ENCODE peak calls at places on chromosomes 12 and 14, in five cellular contexts. One of them, this sample, is unnamed.

GRCh38 chr12:51626629-51627028 is 35.6 kb downstream of the SCN8A start:
- DNase-seq in IMR-90: no peak
- DNase-seq in GM12878: no peak
- DNase-seq in SK-N-SH: no peak
- DNase-seq in HepG2: no peak
- DNase-seq in this sample: no peak

GRCh38 chr14:30291216-30291615 is 267.7 kb upstream of the G2E3 start:
- DNase-seq in IMR-90: peak
- DNase-seq in GM12878: no peak
- DNase-seq in SK-N-SH: no peak
- DNase-seq in HepG2: no peak
- DNase-seq in this sample: no peak

GRCh38 chr12:9649532-9649940 is 20.0 kb upstream of the CLEC2D start:
- DNase-seq in IMR-90: no peak
- DNase-seq in GM12878: peak
- DNase-seq in SK-N-SH: no peak
- DNase-seq in HepG2: no peak
- DNase-seq in this sample: peak

GRCh38 chr12:66269757-66270383 is 32.4 kb upstream of the HELB start:
- DNase-seq in IMR-90: peak
- DNase-seq in GM12878: peak
- DNase-seq in SK-N-SH: peak
- DNase-seq in HepG2: peak
- DNase-seq in this sample: peak

GRCh38 chr12:119409043-119409442 is 74.5 kb downstream of the CCDC60 start:
- DNase-seq in IMR-90: no peak
- DNase-seq in GM12878: no peak
- DNase-seq in SK-N-SH: no peak
- DNase-seq in HepG2: no peak
- DNase-seq in this sample: no peak

GRCh38 chr14:99612737-99613330 is 8.8 kb upstream of the CCDC85C start:
- DNase-seq in IMR-90: peak
- DNase-seq in GM12878: no peak
- DNase-seq in SK-N-SH: no peak
- DNase-seq in HepG2: no peak
- DNase-seq in this sample: no peak

GRCh38 chr14:100690672-100691071 is 36.0 kb upstream of the DLK1 start:
- DNase-seq in IMR-90: no peak
- DNase-seq in GM12878: no peak
- DNase-seq in SK-N-SH: no peak
- DNase-seq in HepG2: no peak
- DNase-seq in this sample: no peak

GRCh38 chr12:26786491-26787124 is 46.4 kb downstream of the ITPR2 start:
- DNase-seq in IMR-90: peak
- DNase-seq in GM12878: no peak
- DNase-seq in SK-N-SH: no peak
- DNase-seq in HepG2: no peak
- DNase-seq in this sample: no peak

GRCh38 chr12:67519824-67520433 is 128.6 kb upstream of the DYRK2 start:
- DNase-seq in IMR-90: no peak
- DNase-seq in GM12878: no peak
- DNase-seq in SK-N-SH: no peak
- DNase-seq in HepG2: no peak
- DNase-seq in this sample: no peak

GRCh38 chr12:108337235-108338223 is 1.6 kb downstream of the CMKLR1 start:
- DNase-seq in IMR-90: peak
- DNase-seq in GM12878: no peak
- DNase-seq in SK-N-SH: peak
- DNase-seq in HepG2: peak
- DNase-seq in this sample: peak

GRCh38 chr12:58503731-58504520 is 416.4 kb downstream of the LRIG3 start:
- DNase-seq in IMR-90: peak
- DNase-seq in GM12878: no peak
- DNase-seq in SK-N-SH: no peak
- DNase-seq in HepG2: no peak
- DNase-seq in this sample: no peak

GRCh38 chr12:57188090-57188425 is 28.5 kb upstream of the NXPH4 start:
- DNase-seq in IMR-90: no peak
- DNase-seq in GM12878: no peak
- DNase-seq in SK-N-SH: no peak
- DNase-seq in HepG2: no peak
- DNase-seq in this sample: no peak

GRCh38 chr14:98582276-98582675 is 689.7 kb downstream of the BCL11B start:
- DNase-seq in IMR-90: no peak
- DNase-seq in GM12878: no peak
- DNase-seq in SK-N-SH: no peak
- DNase-seq in HepG2: no peak
- DNase-seq in this sample: no peak

GRCh38 chr12:26319511-26319910 is 124.1 kb downstream of the SSPN start:
- DNase-seq in IMR-90: peak
- DNase-seq in GM12878: no peak
- DNase-seq in SK-N-SH: no peak
- DNase-seq in HepG2: peak
- DNase-seq in this sample: no peak

GRCh38 chr14:86961106-86961716 is 1031.8 kb downstream of the GALC start:
- DNase-seq in IMR-90: peak
- DNase-seq in GM12878: no peak
- DNase-seq in SK-N-SH: peak
- DNase-seq in HepG2: peak
- DNase-seq in this sample: peak

GRCh38 chr12:123134265-123134664 is 16.6 kb downstream of the PITPNM2 start:
- DNase-seq in IMR-90: no peak
- DNase-seq in GM12878: no peak
- DNase-seq in SK-N-SH: no peak
- DNase-seq in HepG2: no peak
- DNase-seq in this sample: no peak

GRCh38 chr12:54385251-54385914 is 850 bp upstream of the ZNF385A start:
- DNase-seq in IMR-90: no peak
- DNase-seq in GM12878: no peak
- DNase-seq in SK-N-SH: peak
- DNase-seq in HepG2: no peak
- DNase-seq in this sample: no peak

GRCh38 chr12:92403210-92404175 is 257.8 kb upstream of the BTG1 start:
- DNase-seq in IMR-90: no peak
- DNase-seq in GM12878: peak
- DNase-seq in SK-N-SH: no peak
- DNase-seq in HepG2: no peak
- DNase-seq in this sample: peak

GRCh38 chr12:83140135-83140534 is 453.4 kb downstream of the TMTC2 start:
- DNase-seq in IMR-90: no peak
- DNase-seq in GM12878: no peak
- DNase-seq in SK-N-SH: no peak
- DNase-seq in HepG2: no peak
- DNase-seq in this sample: no peak

GRCh38 chr14:32656609-32657008 is 282.1 kb upstream of the NPAS3 start:
- DNase-seq in IMR-90: no peak
- DNase-seq in GM12878: no peak
- DNase-seq in SK-N-SH: no peak
- DNase-seq in HepG2: no peak
- DNase-seq in this sample: no peak

GRCh38 chr12:4245446-4245845 is 28.1 kb upstream of the CCND2 start:
- DNase-seq in IMR-90: no peak
- DNase-seq in GM12878: no peak
- DNase-seq in SK-N-SH: no peak
- DNase-seq in HepG2: no peak
- DNase-seq in this sample: no peak

GRCh38 chr12:57631566-57632368 is 1.2 kb downstream of the B4GALNT1 start:
- DNase-seq in IMR-90: no peak
- DNase-seq in GM12878: no peak
- DNase-seq in SK-N-SH: peak
- DNase-seq in HepG2: no peak
- DNase-seq in this sample: no peak

GRCh38 chr14:84343637-84344036 is 1186.3 kb upstream of the FLRT2 start:
- DNase-seq in IMR-90: peak
- DNase-seq in GM12878: no peak
- DNase-seq in SK-N-SH: no peak
- DNase-seq in HepG2: no peak
- DNase-seq in this sample: no peak

GRCh38 chr12:103441437-103442186 is 54.2 kb downstream of the C12orf42 start:
- DNase-seq in IMR-90: no peak
- DNase-seq in GM12878: peak
- DNase-seq in SK-N-SH: no peak
- DNase-seq in HepG2: no peak
- DNase-seq in this sample: no peak

GRCh38 chr14:72495668-72496067 is 398.2 kb downstream of the DPF3 start:
- DNase-seq in IMR-90: peak
- DNase-seq in GM12878: no peak
- DNase-seq in SK-N-SH: no peak
- DNase-seq in HepG2: no peak
- DNase-seq in this sample: no peak

GRCh38 chr14:35362911-35363374 is 41.6 kb downstream of the NFKBIA start:
- DNase-seq in IMR-90: peak
- DNase-seq in GM12878: no peak
- DNase-seq in SK-N-SH: no peak
- DNase-seq in HepG2: no peak
- DNase-seq in this sample: no peak

GRCh38 chr14:101499080-101499479 is 62.2 kb upstream of the DIO3 start:
- DNase-seq in IMR-90: no peak
- DNase-seq in GM12878: no peak
- DNase-seq in SK-N-SH: no peak
- DNase-seq in HepG2: no peak
- DNase-seq in this sample: no peak

GRCh38 chr12:112422531-112422930 is 3.8 kb downstream of the PTPN11 start:
- DNase-seq in IMR-90: no peak
- DNase-seq in GM12878: no peak
- DNase-seq in SK-N-SH: no peak
- DNase-seq in HepG2: no peak
- DNase-seq in this sample: no peak

GRCh38 chr14:51457858-51458562 is 193.7 kb upstream of the FRMD6 start:
- DNase-seq in IMR-90: no peak
- DNase-seq in GM12878: no peak
- DNase-seq in SK-N-SH: no peak
- DNase-seq in HepG2: no peak
- DNase-seq in this sample: no peak

GRCh38 chr12:117114784-117115183 is 15.6 kb upstream of the TESC start:
- DNase-seq in IMR-90: no peak
- DNase-seq in GM12878: no peak
- DNase-seq in SK-N-SH: no peak
- DNase-seq in HepG2: no peak
- DNase-seq in this sample: no peak

GRCh38 chr12:115437061-115437567 is 753.1 kb upstream of the TBX3 start:
- DNase-seq in IMR-90: no peak
- DNase-seq in GM12878: no peak
- DNase-seq in SK-N-SH: no peak
- DNase-seq in HepG2: peak
- DNase-seq in this sample: no peak

GRCh38 chr12:115443351-115443938 is 759.5 kb upstream of the TBX3 start:
- DNase-seq in IMR-90: no peak
- DNase-seq in GM12878: no peak
- DNase-seq in SK-N-SH: no peak
- DNase-seq in HepG2: no peak
- DNase-seq in this sample: no peak

GRCh38 chr12:115439008-115439601 is 755.1 kb upstream of the TBX3 start:
- DNase-seq in IMR-90: no peak
- DNase-seq in GM12878: no peak
- DNase-seq in SK-N-SH: no peak
- DNase-seq in HepG2: peak
- DNase-seq in this sample: no peak

GRCh38 chr12:115438314-115438713 is 754.3 kb upstream of the TBX3 start:
- DNase-seq in IMR-90: no peak
- DNase-seq in GM12878: no peak
- DNase-seq in SK-N-SH: no peak
- DNase-seq in HepG2: no peak
- DNase-seq in this sample: no peak

DNA sequence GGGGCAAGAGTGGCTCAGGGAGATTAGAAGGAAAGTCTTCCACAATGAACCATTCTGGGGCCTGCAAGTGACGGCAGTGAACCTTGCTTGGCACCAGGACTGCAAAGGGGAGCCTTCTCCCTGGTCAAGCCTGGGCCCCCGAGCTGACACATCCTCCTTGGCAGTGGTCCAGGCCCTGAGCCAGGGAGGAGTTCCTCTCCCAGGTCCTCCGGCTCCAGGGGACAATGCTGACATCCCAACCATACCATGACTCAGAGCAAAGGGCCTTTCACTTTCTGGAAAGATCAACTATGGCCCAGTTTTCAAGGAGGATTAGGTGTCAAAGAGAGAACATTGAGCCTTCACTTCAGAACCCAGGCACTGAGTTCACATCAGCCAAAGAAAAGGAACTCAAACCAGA is 756.5 kb upstream of the TBX3 start:
- DNase-seq in IMR-90: peak
- DNase-seq in GM12878: no peak
- DNase-seq in SK-N-SH: no peak
- DNase-seq in HepG2: peak
- DNase-seq in this sample: peak
- TF ChIP-seq MXI1 in IMR-90: no peak
- TF ChIP-seq MXI1 in GM12878: no peak
- TF ChIP-seq MXI1 in SK-N-SH: no peak
- TF ChIP-seq MXI1 in HepG2: no peak
- TF ChIP-seq MXI1 in this sample: no peak

GRCh38 chr12:88793091-88793490 is 212.8 kb upstream of the KITLG start:
- DNase-seq in IMR-90: peak
- DNase-seq in GM12878: no peak
- DNase-seq in SK-N-SH: no peak
- DNase-seq in HepG2: no peak
- DNase-seq in this sample: no peak

GRCh38 chr12:88790231-88790630 is 210.0 kb upstream of the KITLG start:
- DNase-seq in IMR-90: no peak
- DNase-seq in GM12878: no peak
- DNase-seq in SK-N-SH: no peak
- DNase-seq in HepG2: no peak
- DNase-seq in this sample: no peak
- TF ChIP-seq MXI1 in IMR-90: no peak
- TF ChIP-seq MXI1 in GM12878: no peak
- TF ChIP-seq MXI1 in SK-N-SH: no peak
- TF ChIP-seq MXI1 in HepG2: no peak
- TF ChIP-seq MXI1 in this sample: no peak

GRCh38 chr14:94941311-94941710 is 171.4 kb upstream of the GSC start:
- DNase-seq in IMR-90: no peak
- DNase-seq in GM12878: no peak
- DNase-seq in SK-N-SH: no peak
- DNase-seq in HepG2: no peak
- DNase-seq in this sample: no peak

GRCh38 chr14:94944636-94945258 is 174.8 kb upstream of the GSC start:
- DNase-seq in IMR-90: no peak
- DNase-seq in GM12878: no peak
- DNase-seq in SK-N-SH: no peak
- DNase-seq in HepG2: no peak
- DNase-seq in this sample: no peak

GRCh38 chr14:94946244-94946643 is 176.3 kb upstream of the GSC start:
- DNase-seq in IMR-90: no peak
- DNase-seq in GM12878: no peak
- DNase-seq in SK-N-SH: no peak
- DNase-seq in HepG2: no peak
- DNase-seq in this sample: no peak

GRCh38 chr14:94942601-94943000 is 172.7 kb upstream of the GSC start:
- DNase-seq in IMR-90: no peak
- DNase-seq in GM12878: no peak
- DNase-seq in SK-N-SH: no peak
- DNase-seq in HepG2: no peak
- DNase-seq in this sample: no peak

GRCh38 chr14:94945615-94946014 is 175.7 kb upstream of the GSC start:
- DNase-seq in IMR-90: no peak
- DNase-seq in GM12878: no peak
- DNase-seq in SK-N-SH: no peak
- DNase-seq in HepG2: no peak
- DNase-seq in this sample: no peak
- TF ChIP-seq MXI1 in IMR-90: no peak
- TF ChIP-seq MXI1 in GM12878: no peak
- TF ChIP-seq MXI1 in SK-N-SH: no peak
- TF ChIP-seq MXI1 in HepG2: no peak
- TF ChIP-seq MXI1 in this sample: no peak

GRCh38 chr12:59636945-59637656 is 41.3 kb downstream of the SLC16A7 start:
- DNase-seq in IMR-90: no peak
- DNase-seq in GM12878: peak
- DNase-seq in SK-N-SH: no peak
- DNase-seq in HepG2: no peak
- DNase-seq in this sample: no peak
- TF ChIP-seq MXI1 in IMR-90: no peak
- TF ChIP-seq MXI1 in GM12878: no peak
- TF ChIP-seq MXI1 in SK-N-SH: no peak
- TF ChIP-seq MXI1 in HepG2: no peak
- TF ChIP-seq MXI1 in this sample: no peak